ENCODE peak calls at places on chromosomes 13 and 19, in four cellular contexts. Z is mesothelial cell of epicardium, K is RWPE1, P is mammary epithelial cell. D is an unnamed sample.

GRCh38 chr13:44837250-44837649 is 152.0 kb downstream of the NUFIP1 start:
- DNase-seq in Z (no peak), K (no peak), P (no peak), D (no peak)

GRCh38 chr19:41703602-41704293 is 4.7 kb upstream of the CEACAM5 start:
- DNase-seq in Z (no peak), K (no peak), P (no peak), D (no peak)

GRCh38 chr13:77980592-77980991 is 62.0 kb upstream of the EDNRB start:
- DNase-seq in Z (no peak), K (no peak), P (peak), D (peak)

GRCh38 chr19:5504115-5504514 is 48.9 kb downstream of the ZNRF4 start:
- DNase-seq in Z (no peak), K (no peak), P (no peak), D (no peak)

GRCh38 chr19:44871809-44872208 is 19.2 kb upstream of the TOMM40 start:
- DNase-seq in Z (no peak), K (no peak), P (no peak), D (no peak)

GRCh38 chr13:50788551-50788950 is 54.9 kb downstream of the DLEU7 start:
- DNase-seq in Z (no peak), K (no peak), P (peak), D (no peak)

GRCh38 chr19:41501854-41502253 is 58.9 kb downstream of the ERICH4 start:
- DNase-seq in Z (no peak), K (no peak), P (no peak), D (no peak)

GRCh38 chr13:20673711-20674110 is 29.8 kb upstream of the IL17D start:
- DNase-seq in Z (no peak), K (no peak), P (no peak), D (no peak)

GRCh38 chr19:1421218-1421957 is 14.0 kb downstream of the DAZAP1 start:
- DNase-seq in Z (no peak), K (no peak), P (no peak), D (no peak)

D was measured in Caki2.